ENCODE peak calls at places on chromosomes 13 and 19, in four cellular contexts. D is GM12878, P is HL-60, Z is K562. A is an unnamed sample.
A peak's percentile ranks its signal among the peaks of the same experiment; 100 is the strongest.

GRCh38 chr19:49847731-49848696 is 2.9 kb upstream of the PTOV1 start:
- DNase-seq in D (no peak), P (no peak), Z (peak; percentile 56), A (no peak)

GRCh38 chr13:105410602-105411001 is 1124.9 kb downstream of the EFNB2 start:
- DNase-seq in D (no peak), P (no peak), Z (peak; percentile 8), A (no peak)

GRCh38 chr13:47166341-47166740 is 269.5 kb upstream of the HTR2A start:
- DNase-seq in D (no peak), P (no peak), Z (no peak), A (no peak)

GRCh38 chr13:97540696-97541095 is 106.7 kb downstream of the RAP2A start:
- DNase-seq in D (no peak), P (no peak), Z (no peak), A (no peak)

GRCh38 chr13:73058432-73058740 is 419 bp upstream of the KLF5 start:
- DNase-seq in D (no peak), P (no peak), Z (no peak), A (no peak)

GRCh38 chr19:39170398-39171231 is 26.1 kb upstream of the NCCRP1 start:
- DNase-seq in D (no peak), P (no peak), Z (no peak), A (no peak)

GRCh38 chr19:4583961-4584669 is 24.6 kb upstream of the SEMA6B start:
- DNase-seq in D (no peak), P (no peak), Z (peak; percentile 76), A (no peak)

GRCh38 chr13:110524484-110525254 is 36.9 kb downstream of the RAB20 start:
- DNase-seq in D (no peak), P (peak; percentile 38), Z (peak; percentile 21), A (no peak)

GRCh38 chr19:52270266-52270885 is 989 bp downstream of the ZNF766 start:
- DNase-seq in D (no peak), P (peak; percentile 24), Z (peak; percentile 26), A (peak; percentile 13)

GRCh38 chr13:83716121-83716520 is 166.2 kb downstream of the SLITRK1 start:
- DNase-seq in D (no peak), P (no peak), Z (no peak), A (no peak)

GRCh38 chr19:15263361-15263985 is 31.2 kb upstream of the EPHX3 start:
- DNase-seq in D (no peak), P (no peak), Z (no peak), A (no peak)

GRCh38 chr13:97267418-97268059 is 45.4 kb downstream of the MBNL2 start:
- DNase-seq in D (no peak), P (no peak), Z (no peak), A (no peak)

GRCh38 chr13:23657056-23657455 is 86.8 kb downstream of the TNFRSF19 start:
- DNase-seq in D (no peak), P (no peak), Z (no peak), A (no peak)

DNA sequence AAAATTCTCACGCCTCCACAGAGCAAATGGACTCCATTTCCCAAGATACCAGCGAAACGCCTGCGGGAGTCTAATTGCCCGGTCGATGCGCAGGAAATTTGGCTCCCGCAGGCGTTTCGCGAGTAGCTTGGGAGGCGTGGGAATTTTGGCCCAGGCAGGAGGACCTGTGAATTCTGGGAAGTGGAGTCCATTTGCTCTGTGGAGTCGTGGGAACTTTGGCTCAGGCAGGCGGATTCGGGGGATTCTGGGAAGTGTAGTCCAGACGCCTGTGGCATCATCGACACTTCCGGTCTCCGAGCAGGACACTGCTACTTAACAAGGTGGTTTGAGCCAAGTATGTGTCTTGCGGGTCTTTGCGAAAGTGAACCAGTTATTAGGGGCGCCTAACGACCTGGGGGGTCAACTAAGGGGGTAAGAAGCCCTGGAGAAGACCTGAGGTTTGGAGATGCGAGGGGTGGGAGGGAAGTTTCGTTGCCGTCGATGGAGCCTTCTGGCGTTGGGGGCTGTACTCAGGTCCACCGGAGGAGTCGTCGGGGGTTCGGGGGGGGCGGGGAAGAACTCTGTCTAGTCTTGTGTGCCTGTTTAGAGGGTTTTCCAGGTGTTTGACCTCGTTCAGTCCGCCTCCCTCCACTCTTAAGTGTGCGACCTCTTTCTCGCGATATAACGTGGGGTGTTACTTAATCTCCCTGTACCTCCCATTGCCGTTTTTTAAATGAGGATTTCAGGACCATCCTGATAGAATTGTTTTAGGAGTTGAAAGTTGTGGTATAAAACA is at the start of gene ZNF155:
- DNase-seq in D (peak; percentile 81), P (peak; percentile 93), Z (peak; percentile 63), A (no peak)
- TF ChIP-seq POLR2AphosphoS5 in D (peak; percentile 73), P (no peak), Z (no peak), A (no peak)

GRCh38 chr13:20160346-20161274 is at the start of gene GJA3:
- DNase-seq in D (no peak), P (peak; percentile 47), Z (peak; percentile 67), A (peak; percentile 41)
- TF ChIP-seq SPI1 in D (no peak), P (no peak), Z (no peak), A (no peak)

DNA sequence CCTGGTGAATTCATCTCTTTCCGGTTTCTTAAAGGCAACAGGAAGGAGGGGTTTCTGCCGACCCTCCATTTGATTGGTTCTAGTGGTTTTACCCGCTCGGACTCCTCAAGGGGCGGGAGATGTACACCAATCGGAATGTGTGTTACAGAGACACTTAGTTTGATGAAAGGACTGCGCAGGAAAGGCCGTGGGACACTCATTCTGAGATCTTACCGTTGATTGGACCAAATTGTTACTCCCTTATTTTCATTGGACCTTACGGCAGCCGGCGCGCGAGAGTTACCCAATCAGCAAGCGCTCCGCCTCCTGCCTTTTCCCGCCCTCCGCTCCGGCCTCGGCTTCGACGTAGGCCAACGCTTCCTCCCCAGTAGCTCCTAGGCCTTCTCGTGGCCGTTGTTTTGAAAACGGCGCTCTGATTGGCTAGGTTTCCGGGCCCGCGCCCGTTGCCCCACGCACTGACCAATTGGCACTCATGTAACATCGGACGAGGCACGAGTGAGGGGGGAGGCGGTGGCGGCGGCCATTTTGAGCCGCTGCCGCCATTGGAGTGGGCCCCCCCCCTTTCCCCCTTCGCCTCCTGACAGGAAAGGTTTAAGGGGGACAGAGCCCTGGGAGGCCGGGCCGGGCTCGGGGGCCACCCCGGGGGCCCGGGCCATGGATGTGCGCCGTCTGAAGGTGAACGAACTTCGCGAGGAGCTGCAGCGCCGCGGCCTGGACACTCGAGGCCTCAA is at the start of gene HNRNPUL1:
- DNase-seq in D (peak; percentile 100), P (peak; percentile 100), Z (peak; percentile 95), A (peak; percentile 95)
- TF ChIP-seq POLR2AphosphoS5 in D (no peak), P (peak; percentile 41), Z (peak; percentile 23), A (no peak)

GRCh38 chr19:5585461-5586299 is 17.9 kb upstream of the TINCR start:
- DNase-seq in D (no peak), P (no peak), Z (peak; percentile 83), A (peak; percentile 63)

GRCh38 chr19:5587071-5587455 is 19.3 kb upstream of the TINCR start:
- DNase-seq in D (no peak), P (no peak), Z (no peak), A (no peak)

GRCh38 chr19:5588441-5588840 is 20.7 kb upstream of the TINCR start:
- DNase-seq in D (no peak), P (no peak), Z (no peak), A (no peak)

GRCh38 chr19:5587661-5588060 is 19.9 kb upstream of the TINCR start:
- DNase-seq in D (no peak), P (no peak), Z (no peak), A (no peak)

GRCh38 chr19:5586300-5587070 is 18.7 kb upstream of the TINCR start:
- DNase-seq in D (no peak), P (no peak), Z (no peak), A (no peak)
- TF ChIP-seq SPI1 in D (no peak), P (no peak), Z (no peak), A (no peak)

GRCh38 chr19:35890113-35890650 is 10.2 kb downstream of the NFKBID start:
- DNase-seq in D (no peak), P (no peak), Z (no peak), A (no peak)
- TF ChIP-seq POLR2AphosphoS5 in D (no peak), P (peak; percentile 12), Z (no peak), A (peak; percentile 64)

GRCh38 chr19:41323430-41324125 is 13.6 kb downstream of the CCDC97 start:
- DNase-seq in D (no peak), P (peak; percentile 61), Z (peak; percentile 85), A (no peak)

GRCh38 chr19:41325640-41325946 is 15.6 kb downstream of the CCDC97 start:
- DNase-seq in D (no peak), P (no peak), Z (no peak), A (no peak)

GRCh38 chr19:41323023-41323422 is 13.1 kb downstream of the CCDC97 start:
- DNase-seq in D (no peak), P (no peak), Z (no peak), A (no peak)

GRCh38 chr19:41324921-41325639 is 15.1 kb downstream of the CCDC97 start:
- DNase-seq in D (no peak), P (no peak), Z (peak; percentile 92), A (no peak)

GRCh38 chr19:41324231-41324702 is 14.3 kb downstream of the CCDC97 start:
- DNase-seq in D (no peak), P (no peak), Z (no peak), A (no peak)
- TF ChIP-seq SPI1 in D (no peak), P (no peak), Z (no peak), A (peak; percentile 10)

GRCh38 chr19:14119644-14120496 is 2.3 kb upstream of the PRKACA start:
- DNase-seq in D (no peak), P (no peak), Z (no peak), A (no peak)

GRCh38 chr19:14117668-14118164 is at the start of gene PRKACA:
- DNase-seq in D (peak; percentile 91), P (peak; percentile 97), Z (peak; percentile 98), A (peak; percentile 99)

GRCh38 chr19:14122924-14123323 is 5.4 kb upstream of the PRKACA start:
- DNase-seq in D (no peak), P (no peak), Z (no peak), A (no peak)

GRCh38 chr19:14118165-14119051 is 846 bp upstream of the PRKACA start:
- DNase-seq in D (no peak), P (peak; percentile 92), Z (no peak), A (no peak)

GRCh38 chr19:14120497-14120780 is 2.9 kb upstream of the PRKACA start:
- DNase-seq in D (no peak), P (no peak), Z (no peak), A (no peak)
- TF ChIP-seq POLR2AphosphoS5 in D (no peak), P (no peak), Z (no peak), A (no peak)